ENCODE peak calls at places on chromosome 12, in five cellular contexts. T is uterus, W is ovary, S is body of pancreas, N is lower leg skin. L is an unnamed sample.

GRCh38 chr12:76259660-76260389 is 88.4 kb downstream of the BBS10 start:
- DNase-seq in W (no peak), S (peak), T (no peak), N (peak), L (peak)

GRCh38 chr12:14774944-14775651 is 28.2 kb downstream of the WBP11 start:
- DNase-seq in T (peak), S (peak), N (peak), W (peak), L (no peak)

GRCh38 chr12:43883748-43884147 is 47.9 kb downstream of the TMEM117 start:
- DNase-seq in W (no peak), S (no peak), N (no peak), T (no peak), L (no peak)

GRCh38 chr12:1350055-1350933 is 244.1 kb downstream of the FBXL14 start:
- DNase-seq in T (no peak), W (peak), S (no peak), N (no peak), L (peak)

GRCh38 chr12:34163443-34163842 is 141.1 kb downstream of the ALG10 start:
- DNase-seq in N (no peak), W (no peak), T (no peak), S (no peak), L (no peak)

GRCh38 chr12:40224439-40225291 is at the start of gene LRRK2:
- DNase-seq in T (peak), S (peak), N (peak), W (peak), L (peak)

GRCh38 chr12:67367843-67368242 is 98.7 kb downstream of the CAND1 start:
- DNase-seq in W (no peak), N (no peak), S (no peak), T (no peak), L (no peak)

GRCh38 chr12:78559441-78559840 is 305.1 kb upstream of the SYT1 start:
- DNase-seq in T (no peak), S (no peak), W (no peak), N (no peak), L (no peak)

GRCh38 chr12:53062011-53062961 is 12.4 kb downstream of the TNS2 start:
- DNase-seq in W (peak), N (peak), S (peak), T (no peak), L (no peak)

GRCh38 chr12:69639400-69640016 is 28.8 kb upstream of the LRRC10 start:
- DNase-seq in S (peak), N (peak), T (peak), W (peak), L (peak)

GRCh38 chr12:109962388-109962787 is 33.8 kb downstream of the GIT2 start:
- DNase-seq in T (no peak), W (no peak), S (no peak), N (no peak), L (no peak)

GRCh38 chr12:108950991-108951739 is 69.7 kb downstream of the SVOP start:
- DNase-seq in W (peak), N (peak), S (peak), T (peak), L (peak)

DNA sequence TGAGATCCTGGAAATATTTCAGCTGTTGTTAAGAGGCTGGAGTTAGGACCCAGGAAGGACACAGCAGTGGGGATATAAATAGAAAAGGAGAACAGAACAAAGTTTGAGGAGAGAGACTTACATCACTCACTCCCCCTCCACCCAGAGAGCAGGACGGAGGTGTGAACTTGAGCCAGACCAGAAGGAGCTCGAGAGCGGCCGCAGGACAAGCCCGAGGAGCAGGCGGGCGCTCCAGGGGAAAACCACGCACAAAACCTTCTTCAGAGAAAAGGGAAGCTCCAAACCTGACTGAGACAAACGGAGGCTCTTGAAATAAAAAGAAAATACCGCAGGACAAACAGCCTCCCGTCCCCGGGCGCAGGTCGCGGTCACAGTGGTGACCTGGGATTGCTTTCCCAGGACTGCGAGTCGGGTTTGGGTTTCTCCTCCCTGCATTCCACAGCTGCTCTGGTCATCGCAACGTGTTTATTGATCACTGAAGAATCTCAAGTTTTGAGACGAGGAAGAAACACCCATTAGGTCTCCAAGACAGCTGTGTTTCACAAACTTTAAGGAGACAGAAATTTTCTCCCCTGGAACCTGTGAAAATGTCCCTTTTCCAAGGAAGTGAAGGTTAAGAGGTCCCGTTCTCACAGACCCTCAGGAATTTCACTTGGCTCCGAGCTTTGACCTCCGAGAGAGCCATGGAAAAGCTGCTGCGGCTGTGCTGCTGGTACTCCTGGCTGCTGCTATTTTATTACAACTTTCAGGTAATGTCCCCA is at the start of gene ADGRD1:
- DNase-seq in S (peak), W (peak), T (peak), N (peak), L (no peak)
- TF ChIP-seq POLR2A in S (peak), W (peak), T (peak), N (no peak), L (no peak)

DNA sequence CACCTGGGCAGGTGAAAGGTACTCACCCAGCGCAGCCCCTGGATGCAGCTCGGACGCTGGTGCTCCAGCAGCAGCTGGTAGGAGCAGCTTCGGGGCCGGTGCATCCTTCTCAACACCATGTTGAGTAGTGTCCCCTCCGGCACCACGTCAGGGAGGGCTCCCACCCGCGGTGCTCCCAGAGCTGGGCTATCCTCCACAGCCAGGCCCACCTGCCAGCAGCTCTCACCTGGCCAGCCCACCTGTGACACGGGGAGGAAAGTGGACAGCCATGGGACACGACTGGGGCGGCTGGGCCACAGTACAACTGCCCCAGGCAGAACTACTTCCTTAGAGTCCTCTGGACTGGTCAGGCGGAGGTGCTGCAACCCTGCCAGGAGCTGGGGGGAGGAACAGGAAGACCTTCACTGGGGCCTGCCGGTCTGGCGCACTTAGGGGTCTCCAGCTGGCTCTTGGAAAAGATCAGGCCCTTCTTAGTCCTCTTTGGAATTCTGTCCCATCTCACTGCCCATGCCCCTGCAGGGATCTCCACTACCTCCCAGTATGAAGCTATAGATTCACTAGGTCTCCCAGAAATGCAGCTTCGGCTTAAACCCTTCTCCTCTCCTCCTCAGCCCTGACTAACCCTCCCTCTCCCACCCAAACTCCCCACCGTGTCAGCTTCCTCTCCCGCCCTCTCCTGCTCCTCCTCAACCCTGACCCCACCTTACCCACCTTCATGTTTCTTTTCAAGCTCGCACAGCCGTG is 668 bp downstream of the RAPGEF3 start:
- DNase-seq in W (peak), S (no peak), N (no peak), T (no peak), L (no peak)
- TF ChIP-seq POLR2A in W (no peak), S (no peak), N (no peak), T (no peak), L (no peak)

GRCh38 chr12:49131051-49131972 is at the start of gene TUBA1B:
- DNase-seq in N (peak), T (peak), S (peak), W (peak), L (peak)

GRCh38 chr12:49129332-49130150 is 1.7 kb downstream of the TUBA1B start:
- DNase-seq in T (peak), W (no peak), N (no peak), S (peak), L (no peak)

GRCh38 chr12:49131973-49132461 is 822 bp upstream of the TUBA1B start:
- DNase-seq in N (peak), W (no peak), S (no peak), T (no peak), L (peak)

GRCh38 chr12:49130151-49131050 is 794 bp downstream of the TUBA1B start:
- DNase-seq in S (peak), N (peak), W (peak), T (peak), L (peak)

DNA sequence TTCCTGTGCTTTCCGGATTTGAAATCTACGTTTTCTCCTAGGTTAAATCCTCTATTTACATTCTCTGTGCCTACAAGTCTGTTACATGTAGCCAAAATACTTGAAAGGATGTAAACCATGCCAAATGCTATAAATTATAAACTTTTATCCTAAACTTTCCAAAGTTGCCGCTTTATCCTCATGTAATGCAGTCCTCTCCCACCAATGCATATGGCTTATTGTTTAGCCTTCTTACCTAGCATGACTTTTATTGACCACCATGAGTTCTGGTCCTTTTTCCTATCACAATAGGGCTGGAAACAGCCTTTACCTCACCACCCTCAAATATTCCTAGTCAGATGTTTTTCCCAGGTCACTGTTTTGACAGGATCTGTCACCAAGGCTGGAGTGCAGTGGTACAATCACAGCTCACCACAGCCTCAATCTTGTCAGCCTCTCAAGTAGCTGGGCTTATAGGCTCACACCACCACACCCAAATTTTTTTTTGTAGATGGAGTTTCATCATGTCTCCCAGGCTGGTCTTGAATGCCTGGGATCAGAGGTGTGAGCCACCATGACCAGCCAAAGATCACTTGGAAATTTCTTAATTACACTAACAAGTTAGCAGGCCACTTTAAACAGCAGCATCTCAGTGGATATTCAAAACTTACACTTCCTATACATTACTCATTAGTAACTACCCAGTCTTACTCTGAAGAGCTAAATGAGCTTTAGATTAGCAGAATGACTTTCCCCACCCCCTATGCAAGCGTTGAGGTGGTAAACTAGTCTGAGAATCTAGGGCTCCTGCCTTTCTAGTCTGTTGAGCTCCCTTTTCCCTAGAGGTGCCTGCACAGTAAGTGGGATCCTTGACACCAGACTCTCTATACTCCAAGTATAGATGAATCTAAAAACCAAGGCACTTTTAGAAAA is 4.1 kb downstream of the TUBA1B start:
- DNase-seq in T (no peak), W (no peak), N (no peak), S (no peak), L (no peak)
- TF ChIP-seq POLR2A in T (no peak), W (no peak), N (no peak), S (no peak), L (no peak)

GRCh38 chr12:15818418-15818817 is 29.2 kb upstream of the EPS8 start:
- DNase-seq in S (no peak), T (no peak), N (no peak), W (no peak), L (no peak)

GRCh38 chr12:15819644-15820437 is 30.7 kb upstream of the EPS8 start:
- DNase-seq in T (no peak), S (no peak), N (no peak), W (no peak), L (no peak)

GRCh38 chr12:15811192-15812127 is 22.3 kb upstream of the EPS8 start:
- DNase-seq in W (no peak), N (no peak), S (no peak), T (no peak), L (no peak)

DNA sequence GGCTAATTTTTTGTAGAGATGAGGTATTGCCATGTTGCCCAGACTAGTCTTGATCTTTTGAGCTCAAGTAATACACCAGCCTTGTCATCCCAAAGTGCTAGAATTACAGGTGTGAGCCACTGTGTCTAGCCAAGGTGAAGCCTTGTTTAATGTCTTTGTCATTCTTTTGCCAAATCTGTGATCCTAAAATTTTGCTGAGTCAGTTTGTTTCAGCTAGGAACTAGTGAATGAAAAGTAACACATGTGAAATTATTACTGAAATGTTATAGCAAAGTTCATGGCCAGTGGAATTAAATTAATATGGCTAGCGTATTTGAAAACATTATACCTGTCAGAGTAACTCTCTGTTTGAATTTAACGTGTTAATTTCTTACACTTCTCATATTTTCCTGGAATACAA is 26.5 kb upstream of the EPS8 start:
- DNase-seq in S (no peak), T (no peak), W (no peak), N (no peak), L (no peak)
- TF ChIP-seq POLR2A in S (no peak), T (no peak), W (no peak), N (no peak), L (no peak)

DNA sequence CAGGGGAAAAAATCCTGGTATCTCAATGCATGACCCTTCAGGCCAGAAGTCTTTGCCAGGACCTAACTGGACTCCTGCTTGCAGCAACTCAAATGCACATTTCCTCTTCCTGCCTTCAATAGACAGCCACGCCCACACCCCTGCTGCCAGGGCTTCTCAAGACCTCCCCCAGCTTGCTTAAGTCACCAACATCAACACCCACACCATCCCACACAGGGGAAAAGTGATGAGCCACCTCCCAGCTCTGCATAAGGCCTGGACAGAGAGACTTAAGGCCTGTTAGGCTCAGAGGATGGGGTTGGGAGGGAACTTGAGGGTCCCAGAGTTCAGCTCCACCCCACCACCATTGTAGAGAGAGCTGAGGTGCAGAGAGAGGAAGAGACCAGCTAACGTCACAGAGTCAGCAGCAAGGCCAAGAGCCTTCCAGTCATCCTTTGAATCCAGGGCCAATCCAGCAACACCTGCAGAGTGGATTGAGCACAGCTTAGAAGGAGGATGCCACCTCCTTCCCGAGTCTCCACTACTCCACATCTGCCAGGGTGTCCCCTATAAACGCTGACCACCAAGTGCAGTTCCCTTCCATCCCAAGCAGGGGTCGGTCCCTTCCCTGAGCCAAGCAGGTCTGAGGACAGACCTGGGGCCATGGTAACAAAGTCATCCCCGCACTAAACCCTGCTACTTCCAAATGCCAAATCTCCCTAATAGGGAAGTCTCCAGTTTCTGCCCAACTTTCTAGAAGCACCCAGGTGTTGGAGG is 50.0 kb downstream of the KDM2B start:
- DNase-seq in S (peak), W (peak), N (peak), T (peak), L (peak)
- TF ChIP-seq POLR2A in S (no peak), W (no peak), N (no peak), T (no peak), L (no peak)

GRCh38 chr12:46661161-46661845 is 164.5 kb downstream of the SLC38A4 start:
- DNase-seq in S (peak), N (peak), T (peak), W (no peak), L (no peak)
- TF ChIP-seq POLR2A in S (no peak), N (no peak), T (no peak), W (no peak), L (no peak)

GRCh38 chr12:49232940-49233841 is 31.7 kb upstream of the TUBA1C start:
- DNase-seq in T (peak), N (peak), W (peak), S (peak), L (no peak)

GRCh38 chr12:49236423-49236822 is 28.5 kb upstream of the TUBA1C start:
- DNase-seq in S (no peak), T (no peak), N (no peak), W (no peak), L (no peak)

GRCh38 chr12:49231881-49232650 is 32.8 kb upstream of the TUBA1C start:
- DNase-seq in N (no peak), S (no peak), W (no peak), T (peak), L (no peak)

GRCh38 chr12:49230810-49231209 is 34.1 kb upstream of the TUBA1C start:
- DNase-seq in N (no peak), W (no peak), S (no peak), T (no peak), L (no peak)

GRCh38 chr12:49233842-49234526 is 30.9 kb upstream of the TUBA1C start:
- DNase-seq in W (peak), S (peak), T (peak), N (peak), L (no peak)
- TF ChIP-seq POLR2A in W (no peak), S (peak), T (no peak), N (no peak), L (no peak)

DNA sequence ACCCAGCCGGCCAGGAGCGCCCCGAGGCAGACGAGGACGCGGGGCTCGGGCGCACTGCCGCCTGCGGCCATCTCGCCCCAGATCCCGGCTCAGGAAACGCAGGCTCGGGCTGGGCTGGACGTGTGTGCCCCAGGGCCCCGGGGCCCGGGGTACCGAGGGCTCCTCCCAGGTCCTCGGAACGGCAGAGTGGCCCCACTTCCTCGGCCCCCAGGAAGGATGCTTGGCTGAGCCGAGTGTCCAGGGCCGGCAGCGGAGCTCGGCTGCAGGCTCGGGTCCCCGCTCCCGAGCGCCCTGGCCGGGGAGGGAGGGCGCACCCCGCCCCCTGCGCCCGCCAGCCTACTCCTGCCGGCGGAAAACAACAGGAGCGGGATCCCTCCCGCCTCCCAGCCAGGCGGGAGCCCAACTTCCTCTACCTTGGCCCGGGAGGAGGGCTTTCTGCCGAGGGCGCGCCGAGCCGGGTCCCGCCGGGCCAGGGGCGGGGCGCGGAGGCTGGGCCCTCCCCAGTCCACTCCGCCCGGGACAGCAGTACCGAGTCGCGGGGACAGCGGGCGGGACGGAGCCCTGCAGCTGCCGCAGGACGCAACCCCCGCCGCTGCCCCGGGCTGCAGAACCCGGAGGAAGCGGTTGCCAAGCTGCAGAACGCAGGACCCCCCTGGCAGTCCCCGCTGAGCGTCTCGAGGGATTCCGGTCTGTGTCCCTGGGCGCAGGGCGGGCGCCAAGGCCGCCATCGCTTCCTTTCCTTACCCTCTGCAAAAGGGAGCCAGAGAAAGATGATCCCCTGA is at the start of gene VSIG10:
- DNase-seq in T (peak), N (peak), W (peak), S (peak), L (peak)
- TF ChIP-seq POLR2A in T (peak), N (no peak), W (peak), S (peak), L (peak)

GRCh38 chr12:122979908-122980191 is 631 bp upstream of the ARL6IP4 start:
- DNase-seq in W (no peak), N (no peak), T (no peak), S (no peak), L (no peak)

GRCh38 chr12:122981587-122982493 is 1.4 kb downstream of the ARL6IP4 start:
- DNase-seq in W (no peak), N (no peak), T (no peak), S (no peak), L (no peak)

GRCh38 chr12:122981036-122981471 is 573 bp downstream of the ARL6IP4 start:
- DNase-seq in T (no peak), N (no peak), W (no peak), S (no peak), L (no peak)

GRCh38 chr12:122979001-122979907 is 1.2 kb upstream of the ARL6IP4 start:
- DNase-seq in T (no peak), N (no peak), S (no peak), W (no peak), L (no peak)

GRCh38 chr12:122980192-122981035 is at the start of gene ARL6IP4:
- DNase-seq in S (peak), T (no peak), W (peak), N (no peak), L (peak)
- TF ChIP-seq POLR2A in S (peak), T (peak), W (peak), N (no peak), L (peak)